ENCODE peak calls at places on chromosomes 11 and 22, in four cellular contexts. Q, U, E and S are unnamed samples.

GRCh38 chr22:20582171-20582511 is 74.7 kb downstream of the MED15 start:
- DNase-seq in E (no peak), Q (no peak), U (no peak), S (no peak)

GRCh38 chr22:43378011-43378704 is 33.7 kb upstream of the MPPED1 start:
- DNase-seq in E (no peak), U (no peak), Q (no peak), S (peak; percentile 29)

GRCh38 chr11:12249590-12250260 is 127.6 kb upstream of the PARVA start:
- DNase-seq in Q (no peak), U (peak; percentile 29), E (no peak), S (no peak)

GRCh38 chr11:7332451-7332850 is 80.7 kb downstream of the SYT9 start:
- DNase-seq in E (no peak), U (no peak), Q (no peak), S (no peak)

GRCh38 chr11:78000193-78000592 is 5.7 kb upstream of the INTS4 start:
- DNase-seq in U (peak; percentile 72), E (peak; percentile 4), Q (peak; percentile 29), S (peak; percentile 73)

GRCh38 chr11:101434241-101434640 is 149.6 kb downstream of the TRPC6 start:
- DNase-seq in E (no peak), U (peak; percentile 68), Q (no peak), S (no peak)

GRCh38 chr22:42920101-42920820 is 63.2 kb upstream of the ARFGAP3 start:
- DNase-seq in E (no peak), U (peak; percentile 55), Q (no peak), S (peak; percentile 93)

GRCh38 chr22:29253561-29254282 is 14.1 kb downstream of the RHBDD3 start:
- DNase-seq in Q (no peak), E (no peak), U (peak; percentile 57), S (no peak)

GRCh38 chr22:23166841-23167610 is 13.3 kb upstream of the BCR start:
- DNase-seq in E (no peak), U (no peak), Q (no peak), S (no peak)